ENCODE peak calls at places on chromosomes 3 and 15, in nine cellular contexts. V is ovary, D is A549, S is H1, R is sigmoid colon, H is upper lobe of left lung, Z is stomach, W is esophagus muscularis mucosa, F is transverse colon. A is an unnamed sample.

GRCh38 chr3:73729969-73730440 is 105.3 kb upstream of the PDZRN3 start:
- DNase-seq in R (peak), D (no peak), Z (peak), V (no peak), S (no peak), H (peak), F (peak), W (peak), A (no peak)

GRCh38 chr3:127848131-127849129 is 26.1 kb upstream of the MGLL start:
- DNase-seq in H (no peak), V (no peak), R (no peak), W (peak), S (no peak), Z (no peak), F (no peak), D (no peak), A (no peak)

GRCh38 chr15:82020588-82020987 is 25.2 kb downstream of the MEX3B start:
- DNase-seq in S (no peak), D (no peak), Z (no peak), H (no peak), V (no peak), W (no peak), F (no peak), R (no peak), A (no peak)

GRCh38 chr3:4583441-4583840 is 90.3 kb downstream of the ITPR1 start:
- DNase-seq in S (no peak), H (peak), Z (no peak), W (no peak), F (no peak), V (peak), D (no peak), R (peak), A (no peak)

GRCh38 chr3:128036119-128036518 is 16.1 kb upstream of the SEC61A1 start:
- DNase-seq in Z (no peak), F (no peak), S (no peak), D (no peak), H (no peak), V (no peak), W (no peak), R (no peak), A (no peak)

GRCh38 chr15:92725171-92725570 is 69.6 kb upstream of the FAM174B start:
- DNase-seq in D (no peak), H (no peak), V (no peak), F (no peak), S (no peak), Z (no peak), R (no peak), W (no peak), A (no peak)

GRCh38 chr15:91897585-91898372 is 44.3 kb downstream of the SLCO3A1 start:
- DNase-seq in S (no peak), W (no peak), H (no peak), V (no peak), F (no peak), D (no peak), R (no peak), Z (no peak), A (no peak)

GRCh38 chr3:177440456-177441105 is 243.3 kb upstream of the TBL1XR1 start:
- DNase-seq in F (no peak), R (no peak), S (no peak), H (no peak), D (no peak), W (no peak), V (no peak), Z (no peak), A (no peak)

GRCh38 chr3:194300392-194300758 is 50.8 kb downstream of the CPN2 start:
- DNase-seq in Z (peak), V (peak), D (no peak), R (peak), W (no peak), F (peak), S (peak), H (peak), A (peak)

GRCh38 chr3:73143821-73144237 is 82.4 kb downstream of the EBLN2 start:
- DNase-seq in Z (no peak), S (no peak), H (no peak), V (no peak), R (no peak), D (no peak), W (no peak), F (no peak), A (no peak)

GRCh38 chr15:60392986-60393811 is 4.6 kb downstream of the ANXA2 start:
- DNase-seq in R (peak), S (no peak), Z (peak), W (no peak), D (peak), V (peak), H (peak), F (peak), A (peak)

GRCh38 chr3:10707089-10707983 is 108.7 kb upstream of the SLC6A11 start:
- DNase-seq in F (no peak), S (no peak), D (no peak), R (no peak), W (no peak), Z (no peak), H (no peak), V (no peak), A (no peak)

GRCh38 chr3:38725726-38726410 is 76.4 kb upstream of the SCN5A start:
- DNase-seq in V (no peak), F (no peak), Z (no peak), H (no peak), D (no peak), S (no peak), R (no peak), W (no peak), A (no peak)

GRCh38 chr3:154795582-154795981 is 284.5 kb upstream of the MME start:
- DNase-seq in F (no peak), W (no peak), R (no peak), Z (no peak), V (no peak), S (no peak), H (peak), D (no peak), A (no peak)

GRCh38 chr15:34693053-34693744 is 61.6 kb downstream of the GJD2 start:
- DNase-seq in R (no peak), W (no peak), H (no peak), V (no peak), D (no peak), S (no peak), F (no peak), Z (no peak), A (no peak)

GRCh38 chr3:32195995-32196540 is 42.4 kb upstream of the CMTM8 start:
- DNase-seq in W (no peak), F (no peak), S (no peak), Z (no peak), D (no peak), R (no peak), V (no peak), H (no peak), A (no peak)

GRCh38 chr3:25495726-25496125 is 67.7 kb downstream of the RARB start:
- DNase-seq in R (no peak), H (no peak), Z (no peak), D (no peak), F (no peak), S (no peak), W (no peak), V (no peak), A (no peak)

GRCh38 chr15:25022233-25022632 is 67.4 kb downstream of the SNRPN start:
- DNase-seq in D (no peak), R (no peak), S (no peak), H (no peak), V (no peak), W (no peak), F (no peak), Z (no peak), A (no peak)

GRCh38 chr3:11099306-11099705 is 55.0 kb upstream of the HRH1 start:
- DNase-seq in Z (no peak), H (no peak), S (no peak), D (no peak), F (no peak), R (no peak), V (no peak), W (no peak), A (no peak)

GRCh38 chr3:39295184-39295775 is 15.4 kb upstream of the CX3CR1 start:
- DNase-seq in W (no peak), V (no peak), Z (no peak), S (no peak), R (no peak), D (no peak), F (no peak), H (no peak), A (no peak)

GRCh38 chr3:46845397-46845859 is 17.8 kb downstream of the MYL3 start:
- DNase-seq in V (peak), D (no peak), S (no peak), W (no peak), H (peak), F (peak), Z (peak), R (peak), A (peak)

GRCh38 chr3:113084777-113085176 is 94.0 kb downstream of the GTPBP8 start:
- DNase-seq in R (peak), Z (peak), D (no peak), S (no peak), H (no peak), F (peak), V (peak), W (no peak), A (no peak)

GRCh38 chr3:108090066-108090700 is 648 bp downstream of the CD47 start:
- DNase-seq in Z (peak), H (peak), V (no peak), S (no peak), F (peak), D (peak), R (peak), W (no peak), A (peak)

GRCh38 chr15:27601239-27601942 is 497.7 kb downstream of the OCA2 start:
- DNase-seq in Z (no peak), S (no peak), W (no peak), D (peak), V (no peak), F (no peak), H (no peak), R (no peak), A (no peak)

GRCh38 chr3:161322781-161323568 is 48.3 kb downstream of the SPTSSB start:
- DNase-seq in H (no peak), V (no peak), Z (no peak), S (no peak), R (no peak), F (no peak), W (no peak), D (no peak), A (no peak)

GRCh38 chr15:36330598-36330997 is 248.8 kb upstream of the CDIN1 start:
- DNase-seq in D (no peak), V (no peak), H (no peak), F (no peak), R (no peak), W (no peak), Z (no peak), S (no peak), A (no peak)

GRCh38 chr3:39990532-39990931 is 181.1 kb downstream of the MYRIP start:
- DNase-seq in V (no peak), H (peak), D (peak), W (no peak), S (no peak), Z (peak), R (no peak), F (peak), A (no peak)

GRCh38 chr3:198071602-198072285 is 111.7 kb downstream of the LMLN start:
- DNase-seq in S (no peak), V (no peak), R (no peak), H (no peak), D (peak), W (no peak), Z (no peak), F (no peak), A (no peak)

GRCh38 chr3:44238889-44239288 is 2.8 kb upstream of the TOPAZ1 start:
- DNase-seq in H (no peak), W (no peak), S (no peak), D (no peak), R (no peak), Z (no peak), V (no peak), F (no peak), A (no peak)

GRCh38 chr3:150220791-150221190 is 187.3 kb upstream of the TSC22D2 start:
- DNase-seq in H (no peak), F (no peak), R (no peak), S (no peak), D (no peak), Z (no peak), V (no peak), W (peak), A (no peak)

GRCh38 chr3:12947504-12948369 is 106.4 kb upstream of the RPL32 start:
- DNase-seq in D (no peak), F (peak), S (no peak), W (no peak), V (peak), Z (peak), H (peak), R (peak), A (no peak)

GRCh38 chr3:150255416-150255815 is 152.7 kb upstream of the TSC22D2 start:
- DNase-seq in F (no peak), R (peak), Z (peak), V (peak), S (no peak), H (no peak), W (no peak), D (no peak), A (no peak)

GRCh38 chr15:80747317-80748053 is 31.7 kb upstream of the CEMIP start:
- DNase-seq in H (no peak), W (no peak), Z (no peak), R (no peak), S (no peak), V (no peak), F (no peak), D (no peak), A (no peak)

GRCh38 chr3:75272708-75273107 is 391.4 kb upstream of the FRG2C start:
- DNase-seq in F (no peak), H (no peak), R (no peak), D (no peak), Z (no peak), S (no peak), W (no peak), V (no peak), A (no peak)

GRCh38 chr3:108623504-108623903 is 34.0 kb downstream of the DZIP3 start:
- DNase-seq in D (no peak), Z (no peak), S (no peak), W (no peak), F (no peak), H (no peak), R (no peak), V (no peak), A (no peak)

GRCh38 chr3:16102905-16103364 is 71.5 kb upstream of the GALNT15 start:
- DNase-seq in V (no peak), S (no peak), D (peak), H (no peak), R (no peak), F (no peak), W (no peak), Z (no peak), A (no peak)
- TF ChIP-seq CTCF in V (no peak), S (no peak), D (no peak), H (no peak), R (no peak), F (no peak), W (no peak), Z (no peak), A (no peak)

DNA sequence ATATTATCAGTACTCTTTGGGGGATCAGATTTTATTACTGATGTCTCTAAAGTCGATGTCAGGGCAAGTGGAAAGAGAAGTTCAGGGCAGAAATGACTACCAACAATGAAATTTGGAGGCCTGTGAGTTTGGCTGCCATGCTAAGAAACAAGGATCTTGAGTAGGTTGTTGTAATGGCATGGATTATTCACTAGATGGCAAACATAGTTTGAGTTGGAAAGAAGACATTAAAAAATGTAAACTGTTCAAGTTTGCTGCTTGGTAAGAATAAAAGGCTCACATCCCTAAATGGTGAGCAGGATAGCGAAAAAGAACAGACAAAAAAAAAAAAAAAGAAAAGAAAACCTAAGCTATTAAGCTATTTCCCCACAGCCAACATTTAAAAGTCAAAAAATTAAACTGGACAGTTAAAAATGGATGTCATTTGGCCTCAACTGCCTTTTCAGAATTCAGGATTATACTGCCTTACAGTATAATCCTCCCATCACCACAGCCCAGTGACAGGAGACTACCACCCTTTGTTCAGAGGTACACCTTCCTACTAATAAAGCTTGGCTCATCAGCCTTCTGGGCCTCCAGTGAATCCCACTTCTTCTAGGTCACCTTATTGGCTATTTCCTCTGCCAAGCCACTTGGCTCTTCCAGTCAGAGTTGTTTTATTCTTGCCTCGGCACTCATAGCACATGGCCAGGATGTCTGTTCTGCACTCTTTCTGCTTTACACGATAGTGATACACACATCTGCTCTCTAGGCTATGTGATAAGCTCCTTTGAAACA is 163.7 kb downstream of the PLD1 start:
- DNase-seq in D (peak), V (no peak), F (no peak), H (no peak), S (no peak), Z (no peak), W (no peak), R (no peak), A (no peak)
- TF ChIP-seq POLR2A in D (no peak), V (no peak), F (no peak), H (no peak), S (no peak), Z (no peak), W (no peak), R (no peak), A (no peak)

GRCh38 chr15:100733088-100733487 is 130.7 kb downstream of the ASB7 start:
- DNase-seq in W (peak), R (no peak), Z (no peak), S (no peak), F (no peak), V (no peak), D (peak), H (no peak), A (peak)

GRCh38 chr15:100735654-100736053 is 133.3 kb downstream of the ASB7 start:
- DNase-seq in D (no peak), H (no peak), F (no peak), R (no peak), S (no peak), W (no peak), Z (no peak), V (no peak), A (no peak)

GRCh38 chr15:100734606-100735005 is 132.2 kb downstream of the ASB7 start:
- DNase-seq in R (no peak), F (no peak), D (no peak), S (no peak), W (no peak), H (no peak), Z (no peak), V (no peak), A (no peak)

GRCh38 chr15:100732359-100733055 is 130.1 kb downstream of the ASB7 start:
- DNase-seq in W (no peak), V (no peak), H (no peak), S (no peak), F (no peak), D (no peak), Z (no peak), R (no peak), A (no peak)

GRCh38 chr15:100733786-100734185 is 131.4 kb downstream of the ASB7 start:
- DNase-seq in D (no peak), F (no peak), R (no peak), H (no peak), V (no peak), Z (no peak), W (no peak), S (no peak), A (no peak)
- TF ChIP-seq EP300 in D (no peak), F (no peak), R (no peak), H (no peak), V (no peak), Z (no peak), W (no peak), S (no peak), A (no peak)

DNA sequence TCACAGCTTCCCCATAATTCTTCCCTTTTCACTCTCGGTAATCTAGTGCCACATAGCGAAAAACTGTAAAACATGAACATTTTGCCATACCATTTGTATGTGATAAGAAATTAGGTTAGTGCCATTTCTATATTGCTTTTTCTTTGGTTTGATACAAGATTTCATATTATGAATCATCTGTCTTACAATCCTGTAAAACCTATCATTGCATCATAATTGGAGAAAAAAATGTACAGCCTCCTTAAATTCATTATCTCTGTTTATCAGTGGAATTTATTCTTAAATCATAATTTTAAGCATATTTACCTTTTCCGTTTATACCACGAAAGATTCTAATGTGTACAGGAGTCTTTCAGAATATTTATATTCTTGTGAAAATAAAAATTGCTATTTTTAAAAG is 23.8 kb downstream of the SEC62 start:
- DNase-seq in Z (no peak), F (no peak), D (no peak), S (no peak), W (no peak), R (no peak), V (no peak), H (no peak), A (no peak)
- TF ChIP-seq CTCF in Z (no peak), F (no peak), D (no peak), S (no peak), W (no peak), R (no peak), V (no peak), H (no peak), A (no peak)

GRCh38 chr3:51974277-51974962 is 444 bp upstream of the ABHD14A start:
- DNase-seq in D (no peak), R (no peak), Z (no peak), F (peak), H (peak), S (no peak), V (peak), W (no peak), A (no peak)

GRCh38 chr3:51977449-51978142 is 2.7 kb downstream of the ABHD14A start:
- DNase-seq in S (no peak), R (no peak), V (no peak), W (no peak), F (no peak), Z (no peak), D (no peak), H (no peak), A (no peak)

GRCh38 chr3:51975857-51976549 is 1.1 kb downstream of the ABHD14A start:
- DNase-seq in F (peak), W (no peak), D (no peak), V (peak), R (peak), S (no peak), H (peak), Z (peak), A (peak)

GRCh38 chr3:51978143-51978502 is 3.3 kb downstream of the ABHD14A start:
- DNase-seq in R (no peak), S (no peak), D (no peak), V (no peak), W (no peak), Z (no peak), F (no peak), H (no peak), A (no peak)

GRCh38 chr3:51974963-51975856 is at the start of gene ABHD14A:
- DNase-seq in F (peak), W (no peak), H (peak), R (peak), V (peak), S (no peak), Z (peak), D (peak), A (no peak)
- TF ChIP-seq POLR2A in F (peak), W (no peak), H (no peak), R (no peak), V (peak), S (peak), Z (no peak), D (peak), A (peak)

GRCh38 chr15:76575177-76576078 is 238.9 kb downstream of the ISL2 start:
- DNase-seq in S (no peak), W (no peak), V (no peak), H (no peak), D (no peak), F (no peak), Z (no peak), R (no peak), A (no peak)
- TF ChIP-seq EP300 in S (no peak), W (no peak), V (no peak), H (no peak), D (no peak), F (no peak), Z (no peak), R (no peak), A (no peak)

GRCh38 chr15:98647774-98648653 is at the start of gene IGF1R:
- DNase-seq in F (peak), Z (peak), D (peak), R (peak), S (no peak), V (peak), H (peak), W (peak), A (peak)
- TF ChIP-seq CTCF in F (peak), Z (peak), D (peak), R (peak), S (no peak), V (peak), H (peak), W (no peak), A (peak)